ENCODE peak calls at places on chromosomes 5 and 9, in ten cellular contexts. One of them, this sample, is unnamed. For H3K9me3, the result is how much of the 10 kb centered on the place peaks cover.

GRCh38 chr5:23727271-23727670 is 219.9 kb downstream of the PRDM9 start:
- DNase-seq in PC-3: no peak
- DNase-seq in naive thymus-derived CD4-positive, alpha-beta T cell: no peak
- DNase-seq in CD8-positive, alpha-beta T cell: no peak
- DNase-seq in aorta: no peak
- DNase-seq in tibial nerve: no peak
- DNase-seq in CD4-positive, alpha-beta T cell: no peak
- DNase-seq in psoas muscle: no peak
- DNase-seq in neuronal stem cell: no peak
- DNase-seq in transverse colon: no peak
- DNase-seq in this sample: no peak

GRCh38 chr9:129172816-129173215 is 5.2 kb downstream of the IER5L start:
- DNase-seq in PC-3: no peak
- DNase-seq in naive thymus-derived CD4-positive, alpha-beta T cell: no peak
- DNase-seq in CD8-positive, alpha-beta T cell: no peak
- DNase-seq in aorta: peak
- DNase-seq in tibial nerve: no peak
- DNase-seq in CD4-positive, alpha-beta T cell: no peak
- DNase-seq in psoas muscle: no peak
- DNase-seq in neuronal stem cell: no peak
- DNase-seq in transverse colon: no peak
- DNase-seq in this sample: no peak

GRCh38 chr5:82044015-82044414 is 72.2 kb downstream of the ATG10 start:
- DNase-seq in PC-3: no peak
- DNase-seq in naive thymus-derived CD4-positive, alpha-beta T cell: no peak
- DNase-seq in CD8-positive, alpha-beta T cell: no peak
- DNase-seq in aorta: no peak
- DNase-seq in tibial nerve: no peak
- DNase-seq in CD4-positive, alpha-beta T cell: no peak
- DNase-seq in psoas muscle: no peak
- DNase-seq in neuronal stem cell: no peak
- DNase-seq in transverse colon: no peak
- DNase-seq in this sample: no peak

GRCh38 chr9:71768388-71769174 is at the start of gene CEMIP2:
- DNase-seq in PC-3: peak
- DNase-seq in naive thymus-derived CD4-positive, alpha-beta T cell: peak
- DNase-seq in CD8-positive, alpha-beta T cell: peak
- DNase-seq in aorta: peak
- DNase-seq in tibial nerve: peak
- DNase-seq in CD4-positive, alpha-beta T cell: peak
- DNase-seq in psoas muscle: peak
- DNase-seq in neuronal stem cell: peak
- DNase-seq in transverse colon: peak
- DNase-seq in this sample: peak

GRCh38 chr5:6452622-6453504 is 4.2 kb downstream of the UBE2QL1 start:
- DNase-seq in PC-3: no peak
- DNase-seq in naive thymus-derived CD4-positive, alpha-beta T cell: no peak
- DNase-seq in CD8-positive, alpha-beta T cell: no peak
- DNase-seq in aorta: no peak
- DNase-seq in tibial nerve: no peak
- DNase-seq in CD4-positive, alpha-beta T cell: no peak
- DNase-seq in psoas muscle: peak
- DNase-seq in neuronal stem cell: no peak
- DNase-seq in transverse colon: no peak
- DNase-seq in this sample: no peak

GRCh38 chr5:172486451-172486850 is 32.1 kb upstream of the SH3PXD2B start:
- DNase-seq in PC-3: no peak
- DNase-seq in naive thymus-derived CD4-positive, alpha-beta T cell: no peak
- DNase-seq in CD8-positive, alpha-beta T cell: no peak
- DNase-seq in aorta: no peak
- DNase-seq in tibial nerve: no peak
- DNase-seq in CD4-positive, alpha-beta T cell: no peak
- DNase-seq in psoas muscle: no peak
- DNase-seq in neuronal stem cell: no peak
- DNase-seq in transverse colon: no peak
- DNase-seq in this sample: no peak

GRCh38 chr5:142548739-142549275 is 137.1 kb downstream of the FGF1 start:
- DNase-seq in PC-3: peak
- DNase-seq in naive thymus-derived CD4-positive, alpha-beta T cell: no peak
- DNase-seq in CD8-positive, alpha-beta T cell: no peak
- DNase-seq in aorta: peak
- DNase-seq in tibial nerve: peak
- DNase-seq in CD4-positive, alpha-beta T cell: no peak
- DNase-seq in psoas muscle: no peak
- DNase-seq in neuronal stem cell: peak
- DNase-seq in transverse colon: peak
- DNase-seq in this sample: no peak

GRCh38 chr9:21796768-21797167 is 5.7 kb upstream of the MTAP start:
- DNase-seq in PC-3: peak
- DNase-seq in naive thymus-derived CD4-positive, alpha-beta T cell: no peak
- DNase-seq in CD8-positive, alpha-beta T cell: no peak
- DNase-seq in aorta: no peak
- DNase-seq in tibial nerve: no peak
- DNase-seq in CD4-positive, alpha-beta T cell: no peak
- DNase-seq in psoas muscle: no peak
- DNase-seq in neuronal stem cell: no peak
- DNase-seq in transverse colon: no peak
- DNase-seq in this sample: no peak

GRCh38 chr5:139565411-139566305 is 4.5 kb downstream of the UBE2D2 start:
- DNase-seq in PC-3: no peak
- DNase-seq in naive thymus-derived CD4-positive, alpha-beta T cell: peak
- DNase-seq in CD8-positive, alpha-beta T cell: peak
- DNase-seq in aorta: no peak
- DNase-seq in tibial nerve: no peak
- DNase-seq in CD4-positive, alpha-beta T cell: peak
- DNase-seq in psoas muscle: no peak
- DNase-seq in neuronal stem cell: no peak
- DNase-seq in transverse colon: peak
- DNase-seq in this sample: peak

GRCh38 chr9:27787941-27788340 is 214.7 kb upstream of the C9orf72 start:
- DNase-seq in PC-3: peak
- DNase-seq in naive thymus-derived CD4-positive, alpha-beta T cell: no peak
- DNase-seq in CD8-positive, alpha-beta T cell: no peak
- DNase-seq in aorta: no peak
- DNase-seq in tibial nerve: no peak
- DNase-seq in CD4-positive, alpha-beta T cell: no peak
- DNase-seq in psoas muscle: no peak
- DNase-seq in neuronal stem cell: no peak
- DNase-seq in transverse colon: no peak
- DNase-seq in this sample: no peak

GRCh38 chr5:144315026-144315425 is 144.4 kb downstream of the KCTD16 start:
- DNase-seq in PC-3: no peak
- DNase-seq in naive thymus-derived CD4-positive, alpha-beta T cell: no peak
- DNase-seq in CD8-positive, alpha-beta T cell: no peak
- DNase-seq in aorta: no peak
- DNase-seq in tibial nerve: no peak
- DNase-seq in CD4-positive, alpha-beta T cell: no peak
- DNase-seq in psoas muscle: no peak
- DNase-seq in neuronal stem cell: no peak
- DNase-seq in transverse colon: no peak
- DNase-seq in this sample: no peak

GRCh38 chr9:113380869-113381378 is 4.1 kb upstream of the HDHD3 start:
- DNase-seq in PC-3: peak
- DNase-seq in naive thymus-derived CD4-positive, alpha-beta T cell: no peak
- DNase-seq in CD8-positive, alpha-beta T cell: no peak
- DNase-seq in aorta: no peak
- DNase-seq in tibial nerve: no peak
- DNase-seq in CD4-positive, alpha-beta T cell: no peak
- DNase-seq in psoas muscle: no peak
- DNase-seq in neuronal stem cell: no peak
- DNase-seq in transverse colon: peak
- DNase-seq in this sample: no peak

GRCh38 chr9:126331964-126332748 is 5.5 kb downstream of the MVB12B start:
- DNase-seq in PC-3: no peak
- DNase-seq in naive thymus-derived CD4-positive, alpha-beta T cell: no peak
- DNase-seq in CD8-positive, alpha-beta T cell: no peak
- DNase-seq in aorta: no peak
- DNase-seq in tibial nerve: no peak
- DNase-seq in CD4-positive, alpha-beta T cell: no peak
- DNase-seq in psoas muscle: no peak
- DNase-seq in neuronal stem cell: no peak
- DNase-seq in transverse colon: no peak
- DNase-seq in this sample: no peak

GRCh38 chr5:79025054-79025465 is 40.0 kb upstream of the ARSB start:
- DNase-seq in PC-3: peak
- DNase-seq in naive thymus-derived CD4-positive, alpha-beta T cell: peak
- DNase-seq in CD8-positive, alpha-beta T cell: peak
- DNase-seq in aorta: peak
- DNase-seq in tibial nerve: peak
- DNase-seq in CD4-positive, alpha-beta T cell: peak
- DNase-seq in psoas muscle: peak
- DNase-seq in neuronal stem cell: peak
- DNase-seq in transverse colon: peak
- DNase-seq in this sample: peak

GRCh38 chr5:43729846-43730478 is 127.0 kb downstream of the NNT start:
- DNase-seq in PC-3: peak
- DNase-seq in naive thymus-derived CD4-positive, alpha-beta T cell: no peak
- DNase-seq in CD8-positive, alpha-beta T cell: no peak
- DNase-seq in aorta: no peak
- DNase-seq in tibial nerve: no peak
- DNase-seq in CD4-positive, alpha-beta T cell: no peak
- DNase-seq in psoas muscle: no peak
- DNase-seq in neuronal stem cell: peak
- DNase-seq in transverse colon: no peak
- DNase-seq in this sample: no peak

DNA sequence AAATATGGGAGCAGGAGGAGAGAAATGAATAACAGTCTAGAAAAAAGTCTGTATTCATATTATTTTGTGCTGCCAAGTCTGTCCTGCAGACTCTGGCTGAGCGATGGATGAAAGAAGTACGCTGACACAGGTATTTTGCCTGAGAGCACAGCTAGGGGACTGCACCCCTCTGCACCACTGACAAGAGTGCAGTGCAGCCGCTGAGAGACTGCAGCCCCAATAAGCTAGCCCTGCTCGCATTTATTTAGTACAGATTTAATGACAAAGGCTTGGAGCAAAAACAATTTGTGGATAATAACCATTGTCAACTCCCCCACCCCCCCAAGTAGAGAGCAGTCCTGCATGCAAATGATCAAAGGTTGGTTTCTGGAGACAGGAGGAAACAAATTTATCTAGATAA is 13.3 kb upstream of the MRPS30 start:
- DNase-seq in PC-3: no peak
- DNase-seq in naive thymus-derived CD4-positive, alpha-beta T cell: no peak
- DNase-seq in CD8-positive, alpha-beta T cell: no peak
- DNase-seq in aorta: no peak
- DNase-seq in tibial nerve: no peak
- DNase-seq in CD4-positive, alpha-beta T cell: no peak
- DNase-seq in psoas muscle: no peak
- DNase-seq in neuronal stem cell: no peak
- DNase-seq in transverse colon: no peak
- DNase-seq in this sample: no peak
- H3K9me3 ChIP-seq in PC-3: under half
- H3K9me3 ChIP-seq in naive thymus-derived CD4-positive, alpha-beta T cell: under half
- H3K9me3 ChIP-seq in CD8-positive, alpha-beta T cell: under half
- H3K9me3 ChIP-seq in aorta: under half
- H3K9me3 ChIP-seq in tibial nerve: under half
- H3K9me3 ChIP-seq in CD4-positive, alpha-beta T cell: under half
- H3K9me3 ChIP-seq in psoas muscle: under half
- H3K9me3 ChIP-seq in neuronal stem cell: under half
- H3K9me3 ChIP-seq in transverse colon: under half
- H3K9me3 ChIP-seq in this sample: under half

DNA sequence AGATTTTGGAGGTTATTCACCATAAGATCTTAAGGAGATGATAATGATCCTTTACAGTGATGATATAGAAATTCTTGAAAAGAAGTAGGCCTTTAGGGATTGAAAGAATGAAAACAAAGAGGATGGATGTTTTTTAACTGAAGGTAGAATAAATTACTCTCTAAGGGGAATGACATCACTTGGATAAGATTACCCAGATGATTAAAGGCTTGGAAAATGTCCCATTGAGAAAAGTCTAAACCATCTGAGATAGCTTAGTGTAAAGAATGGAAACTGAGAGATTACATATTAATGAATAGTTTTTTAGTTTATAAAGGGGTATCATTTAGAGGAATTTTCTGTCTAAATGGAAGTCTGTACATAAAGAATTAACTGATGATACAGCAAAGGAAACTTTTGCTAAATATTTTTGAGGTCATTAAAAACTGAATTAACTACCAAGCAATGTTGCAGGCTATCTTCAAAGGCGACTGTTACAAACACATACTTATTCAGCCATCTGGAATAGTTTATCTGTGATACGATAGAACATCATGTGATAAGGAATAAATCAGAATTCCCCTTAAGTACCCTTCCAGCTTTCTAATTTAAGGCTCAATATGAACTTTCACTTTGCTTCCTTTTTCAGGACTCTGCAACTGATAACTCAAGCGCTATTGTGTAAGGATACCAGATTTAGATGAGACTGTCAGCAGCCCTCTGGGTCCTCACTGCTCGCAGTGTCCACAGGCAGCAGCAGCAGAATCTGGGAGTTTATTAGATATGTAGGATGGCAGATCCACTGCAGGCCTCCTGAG is 416.1 kb downstream of the SPATA31D1 start:
- DNase-seq in PC-3: no peak
- DNase-seq in naive thymus-derived CD4-positive, alpha-beta T cell: no peak
- DNase-seq in CD8-positive, alpha-beta T cell: no peak
- DNase-seq in aorta: no peak
- DNase-seq in tibial nerve: no peak
- DNase-seq in CD4-positive, alpha-beta T cell: no peak
- DNase-seq in psoas muscle: no peak
- DNase-seq in neuronal stem cell: no peak
- DNase-seq in transverse colon: no peak
- DNase-seq in this sample: no peak
- H3K9me3 ChIP-seq in PC-3: under half
- H3K9me3 ChIP-seq in naive thymus-derived CD4-positive, alpha-beta T cell: under half
- H3K9me3 ChIP-seq in CD8-positive, alpha-beta T cell: under half
- H3K9me3 ChIP-seq in aorta: under half
- H3K9me3 ChIP-seq in tibial nerve: under half
- H3K9me3 ChIP-seq in CD4-positive, alpha-beta T cell: under half
- H3K9me3 ChIP-seq in psoas muscle: under half
- H3K9me3 ChIP-seq in neuronal stem cell: under half
- H3K9me3 ChIP-seq in transverse colon: under half
- H3K9me3 ChIP-seq in this sample: under half

GRCh38 chr5:179908528-179908927 is 831 bp upstream of the TBC1D9B start:
- DNase-seq in PC-3: no peak
- DNase-seq in naive thymus-derived CD4-positive, alpha-beta T cell: no peak
- DNase-seq in CD8-positive, alpha-beta T cell: no peak
- DNase-seq in aorta: peak
- DNase-seq in tibial nerve: no peak
- DNase-seq in CD4-positive, alpha-beta T cell: no peak
- DNase-seq in psoas muscle: peak
- DNase-seq in neuronal stem cell: no peak
- DNase-seq in transverse colon: no peak
- DNase-seq in this sample: no peak
- H3K9me3 ChIP-seq in PC-3: under half
- H3K9me3 ChIP-seq in naive thymus-derived CD4-positive, alpha-beta T cell: under half
- H3K9me3 ChIP-seq in CD8-positive, alpha-beta T cell: under half
- H3K9me3 ChIP-seq in aorta: under half
- H3K9me3 ChIP-seq in tibial nerve: under half
- H3K9me3 ChIP-seq in CD4-positive, alpha-beta T cell: under half
- H3K9me3 ChIP-seq in psoas muscle: under half
- H3K9me3 ChIP-seq in neuronal stem cell: under half
- H3K9me3 ChIP-seq in transverse colon: under half
- H3K9me3 ChIP-seq in this sample: under half

DNA sequence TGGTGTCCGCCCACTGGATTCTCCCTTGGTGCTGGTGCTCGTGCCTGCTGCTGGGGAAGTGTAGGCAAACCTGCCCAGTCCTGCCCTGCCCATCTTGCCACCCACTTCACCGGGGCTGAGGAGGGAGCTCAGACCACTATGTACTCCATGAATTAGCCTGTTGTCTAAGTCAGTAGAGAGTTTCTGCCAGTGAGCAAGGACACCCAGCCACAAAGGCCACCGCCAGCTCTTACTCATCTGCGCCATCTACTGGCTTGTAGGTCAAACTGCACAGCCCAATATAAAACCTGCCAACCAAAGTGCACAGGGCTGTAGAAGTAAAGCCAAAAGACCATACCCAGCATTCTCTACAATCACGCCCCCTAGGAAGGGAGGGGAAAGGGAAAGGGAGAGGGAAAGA is 102.3 kb downstream of the GLIS3 start:
- DNase-seq in PC-3: peak
- DNase-seq in naive thymus-derived CD4-positive, alpha-beta T cell: no peak
- DNase-seq in CD8-positive, alpha-beta T cell: no peak
- DNase-seq in aorta: no peak
- DNase-seq in tibial nerve: no peak
- DNase-seq in CD4-positive, alpha-beta T cell: no peak
- DNase-seq in psoas muscle: no peak
- DNase-seq in neuronal stem cell: no peak
- DNase-seq in transverse colon: no peak
- DNase-seq in this sample: no peak
- H3K9me3 ChIP-seq in PC-3: under half
- H3K9me3 ChIP-seq in naive thymus-derived CD4-positive, alpha-beta T cell: under half
- H3K9me3 ChIP-seq in CD8-positive, alpha-beta T cell: under half
- H3K9me3 ChIP-seq in aorta: under half
- H3K9me3 ChIP-seq in tibial nerve: under half
- H3K9me3 ChIP-seq in CD4-positive, alpha-beta T cell: under half
- H3K9me3 ChIP-seq in psoas muscle: under half
- H3K9me3 ChIP-seq in neuronal stem cell: under half
- H3K9me3 ChIP-seq in transverse colon: under half
- H3K9me3 ChIP-seq in this sample: under half